ENCODE peak calls at places on chromosomes 6 and 20, in six cellular contexts. One of them, this sample, is unnamed.

GRCh38 chr20:12700701-12701100 is 308.1 kb upstream of the SPTLC3 start:
- DNase-seq in IMR-90: no peak
- DNase-seq in neural progenitor cell: no peak
- DNase-seq in thoracic aorta: no peak
- DNase-seq in GM23338: peak
- DNase-seq in coronary artery: no peak
- DNase-seq in this sample: no peak

GRCh38 chr6:168130168-168130651 is 51.2 kb upstream of the FRMD1 start:
- DNase-seq in IMR-90: no peak
- DNase-seq in neural progenitor cell: no peak
- DNase-seq in thoracic aorta: no peak
- DNase-seq in GM23338: no peak
- DNase-seq in coronary artery: no peak
- DNase-seq in this sample: no peak

GRCh38 chr6:42017021-42017643 is 33.2 kb upstream of the TAF8 start:
- DNase-seq in IMR-90: peak
- DNase-seq in neural progenitor cell: no peak
- DNase-seq in thoracic aorta: no peak
- DNase-seq in GM23338: no peak
- DNase-seq in coronary artery: no peak
- DNase-seq in this sample: no peak

GRCh38 chr6:138229663-138230194 is 11.4 kb upstream of the PBOV1 start:
- DNase-seq in IMR-90: no peak
- DNase-seq in neural progenitor cell: no peak
- DNase-seq in thoracic aorta: no peak
- DNase-seq in GM23338: no peak
- DNase-seq in coronary artery: no peak
- DNase-seq in this sample: no peak

GRCh38 chr6:484086-484728 is 92.7 kb downstream of the IRF4 start:
- DNase-seq in IMR-90: peak
- DNase-seq in neural progenitor cell: no peak
- DNase-seq in thoracic aorta: no peak
- DNase-seq in GM23338: no peak
- DNase-seq in coronary artery: no peak
- DNase-seq in this sample: no peak

GRCh38 chr6:41780623-41781301 is at the start of gene PRICKLE4:
- DNase-seq in IMR-90: no peak
- DNase-seq in neural progenitor cell: peak
- DNase-seq in thoracic aorta: no peak
- DNase-seq in GM23338: peak
- DNase-seq in coronary artery: no peak
- DNase-seq in this sample: no peak

GRCh38 chr20:49394264-49394663 is 88.2 kb downstream of the KCNB1 start:
- DNase-seq in IMR-90: peak
- DNase-seq in neural progenitor cell: no peak
- DNase-seq in thoracic aorta: no peak
- DNase-seq in GM23338: no peak
- DNase-seq in coronary artery: no peak
- DNase-seq in this sample: no peak

GRCh38 chr6:31791324-31792089 is 4.0 kb downstream of the VARS1 start:
- DNase-seq in IMR-90: peak
- DNase-seq in neural progenitor cell: peak
- DNase-seq in thoracic aorta: no peak
- DNase-seq in GM23338: peak
- DNase-seq in coronary artery: peak
- DNase-seq in this sample: no peak

GRCh38 chr20:34615477-34615876 is 57.0 kb downstream of the MAP1LC3A start:
- DNase-seq in IMR-90: peak
- DNase-seq in neural progenitor cell: no peak
- DNase-seq in thoracic aorta: no peak
- DNase-seq in GM23338: no peak
- DNase-seq in coronary artery: no peak
- DNase-seq in this sample: no peak

GRCh38 chr20:49306903-49307336 is 29.1 kb upstream of the ZNFX1 start:
- DNase-seq in IMR-90: no peak
- DNase-seq in neural progenitor cell: no peak
- DNase-seq in thoracic aorta: no peak
- DNase-seq in GM23338: no peak
- DNase-seq in coronary artery: no peak
- DNase-seq in this sample: no peak

GRCh38 chr20:33552519-33552918 is 62.6 kb downstream of the CBFA2T2 start:
- DNase-seq in IMR-90: no peak
- DNase-seq in neural progenitor cell: no peak
- DNase-seq in thoracic aorta: no peak
- DNase-seq in GM23338: no peak
- DNase-seq in coronary artery: no peak
- DNase-seq in this sample: no peak

GRCh38 chr6:38586992-38587391 is 52.7 kb downstream of the BTBD9 start:
- DNase-seq in IMR-90: no peak
- DNase-seq in neural progenitor cell: no peak
- DNase-seq in thoracic aorta: no peak
- DNase-seq in GM23338: no peak
- DNase-seq in coronary artery: no peak
- DNase-seq in this sample: no peak

GRCh38 chr6:3940703-3941102 is 91.5 kb downstream of the FAM50B start:
- DNase-seq in IMR-90: no peak
- DNase-seq in neural progenitor cell: no peak
- DNase-seq in thoracic aorta: no peak
- DNase-seq in GM23338: no peak
- DNase-seq in coronary artery: no peak
- DNase-seq in this sample: peak

GRCh38 chr20:57076202-57076651 is 190.2 kb downstream of the BMP7 start:
- DNase-seq in IMR-90: no peak
- DNase-seq in neural progenitor cell: no peak
- DNase-seq in thoracic aorta: no peak
- DNase-seq in GM23338: no peak
- DNase-seq in coronary artery: no peak
- DNase-seq in this sample: no peak

GRCh38 chr20:12394786-12395185 is 477.1 kb downstream of the BTBD3 start:
- DNase-seq in IMR-90: no peak
- DNase-seq in neural progenitor cell: peak
- DNase-seq in thoracic aorta: no peak
- DNase-seq in GM23338: peak
- DNase-seq in coronary artery: no peak
- DNase-seq in this sample: no peak

GRCh38 chr6:38133932-38134703 is 314.6 kb downstream of the ZFAND3 start:
- DNase-seq in IMR-90: no peak
- DNase-seq in neural progenitor cell: no peak
- DNase-seq in thoracic aorta: no peak
- DNase-seq in GM23338: no peak
- DNase-seq in coronary artery: no peak
- DNase-seq in this sample: no peak

GRCh38 chr20:1328680-1329330 is at the start of gene SDCBP2:
- DNase-seq in IMR-90: no peak
- DNase-seq in neural progenitor cell: no peak
- DNase-seq in thoracic aorta: no peak
- DNase-seq in GM23338: no peak
- DNase-seq in coronary artery: peak
- DNase-seq in this sample: no peak

GRCh38 chr6:147651249-147652063 is 143.0 kb downstream of the SAMD5 start:
- DNase-seq in IMR-90: peak
- DNase-seq in neural progenitor cell: peak
- DNase-seq in thoracic aorta: no peak
- DNase-seq in GM23338: peak
- DNase-seq in coronary artery: no peak
- DNase-seq in this sample: no peak

GRCh38 chr6:2432258-2432657 is 186.9 kb upstream of the GMDS start:
- DNase-seq in IMR-90: peak
- DNase-seq in neural progenitor cell: no peak
- DNase-seq in thoracic aorta: no peak
- DNase-seq in GM23338: no peak
- DNase-seq in coronary artery: no peak
- DNase-seq in this sample: no peak

GRCh38 chr20:20488388-20488787 is 120.5 kb downstream of the INSM1 start:
- DNase-seq in IMR-90: no peak
- DNase-seq in neural progenitor cell: no peak
- DNase-seq in thoracic aorta: no peak
- DNase-seq in GM23338: no peak
- DNase-seq in coronary artery: no peak
- DNase-seq in this sample: no peak

GRCh38 chr6:109024784-109025183 is 69.9 kb downstream of the SESN1 start:
- DNase-seq in IMR-90: peak
- DNase-seq in neural progenitor cell: peak
- DNase-seq in thoracic aorta: no peak
- DNase-seq in GM23338: peak
- DNase-seq in coronary artery: no peak
- DNase-seq in this sample: no peak

DNA sequence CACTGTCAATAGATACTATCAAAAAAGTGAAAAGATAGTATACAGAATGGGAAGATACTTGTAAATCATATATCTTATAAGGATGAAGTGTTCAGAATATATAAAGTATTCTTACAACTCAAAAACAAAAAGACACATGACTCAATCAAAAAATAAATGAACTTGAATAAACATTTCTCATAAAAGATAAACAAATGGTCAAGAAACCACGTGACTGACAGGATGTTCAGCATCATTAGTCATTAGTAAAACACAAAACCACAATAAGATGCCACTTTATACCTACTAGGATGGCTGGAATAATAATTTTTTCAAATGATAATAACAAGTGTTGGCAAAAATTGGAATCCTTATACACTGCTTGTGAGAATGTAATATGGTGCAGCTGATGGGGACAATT is 729.1 kb upstream of the HS3ST5 start:
- DNase-seq in IMR-90: no peak
- DNase-seq in neural progenitor cell: no peak
- DNase-seq in thoracic aorta: no peak
- DNase-seq in GM23338: no peak
- DNase-seq in coronary artery: no peak
- DNase-seq in this sample: no peak
- H3K27ac ChIP-seq in IMR-90: no peak
- H3K27ac ChIP-seq in neural progenitor cell: no peak
- H3K27ac ChIP-seq in thoracic aorta: no peak
- H3K27ac ChIP-seq in GM23338: no peak
- H3K27ac ChIP-seq in coronary artery: no peak
- H3K27ac ChIP-seq in this sample: no peak

DNA sequence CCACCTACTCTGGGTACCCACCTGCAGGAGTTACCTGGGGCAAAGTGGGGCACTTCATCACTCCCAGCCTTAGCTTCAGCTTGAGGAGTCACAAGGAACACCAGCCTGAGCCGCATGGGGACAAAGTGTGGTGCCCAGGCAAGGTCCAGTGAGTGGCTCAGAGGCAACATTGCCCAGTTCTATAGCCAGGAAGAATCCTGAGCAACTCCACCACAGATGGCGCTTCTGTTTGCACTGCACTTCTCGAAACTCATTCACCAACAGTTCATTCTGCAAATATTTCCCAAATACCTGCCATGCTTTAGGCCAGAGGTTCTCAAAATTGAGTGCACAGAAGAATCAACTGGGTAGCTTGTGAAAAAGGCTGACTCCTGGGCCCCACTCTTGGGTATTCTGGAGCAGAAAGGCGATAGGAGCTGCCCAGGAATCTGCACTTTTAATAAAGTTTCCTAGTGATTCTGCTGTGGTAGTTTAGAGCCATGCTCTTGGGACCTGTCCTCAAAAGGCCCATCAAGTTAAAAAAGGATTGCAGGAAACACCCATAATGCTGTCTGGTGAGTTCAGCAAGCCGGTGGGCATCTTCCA is 83.1 kb downstream of the VEGFA start:
- DNase-seq in IMR-90: no peak
- DNase-seq in neural progenitor cell: no peak
- DNase-seq in thoracic aorta: no peak
- DNase-seq in GM23338: no peak
- DNase-seq in coronary artery: no peak
- DNase-seq in this sample: no peak
- H3K27ac ChIP-seq in IMR-90: no peak
- H3K27ac ChIP-seq in neural progenitor cell: no peak
- H3K27ac ChIP-seq in thoracic aorta: no peak
- H3K27ac ChIP-seq in GM23338: no peak
- H3K27ac ChIP-seq in coronary artery: no peak
- H3K27ac ChIP-seq in this sample: no peak

DNA sequence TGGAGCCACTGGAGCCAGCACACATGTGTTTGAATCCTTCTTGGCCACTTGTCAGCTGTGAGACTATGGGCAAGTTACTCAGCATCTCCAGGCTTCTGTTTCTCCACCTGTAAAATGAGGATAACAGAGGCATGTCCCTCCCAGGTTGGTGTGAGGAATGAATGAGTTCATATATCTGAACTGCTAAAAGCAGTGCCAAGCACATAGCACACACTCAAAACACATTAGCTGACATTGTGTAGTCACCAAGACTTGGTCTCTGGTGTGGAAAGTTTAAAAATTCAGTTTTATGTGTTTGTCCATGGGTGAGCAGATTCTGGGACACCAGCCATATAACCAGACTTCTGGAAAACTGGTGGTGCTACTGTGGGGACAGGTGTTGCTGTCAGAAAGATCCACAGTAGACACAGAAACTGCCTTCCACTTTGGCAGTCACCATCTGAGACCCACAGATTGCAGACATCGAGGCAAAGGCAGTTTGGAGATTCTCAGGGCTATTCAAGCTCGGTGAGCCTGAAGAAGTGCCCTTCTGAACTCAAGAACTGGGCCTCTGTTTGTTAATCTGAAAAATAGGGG is 115.8 kb downstream of the MRPL14 start:
- DNase-seq in IMR-90: no peak
- DNase-seq in neural progenitor cell: no peak
- DNase-seq in thoracic aorta: no peak
- DNase-seq in GM23338: no peak
- DNase-seq in coronary artery: peak
- DNase-seq in this sample: no peak
- H3K27ac ChIP-seq in IMR-90: peak
- H3K27ac ChIP-seq in neural progenitor cell: no peak
- H3K27ac ChIP-seq in thoracic aorta: no peak
- H3K27ac ChIP-seq in GM23338: no peak
- H3K27ac ChIP-seq in coronary artery: no peak
- H3K27ac ChIP-seq in this sample: no peak

GRCh38 chr20:17885076-17885475 is 83.5 kb downstream of the SNX5 start:
- DNase-seq in IMR-90: no peak
- DNase-seq in neural progenitor cell: no peak
- DNase-seq in thoracic aorta: no peak
- DNase-seq in GM23338: no peak
- DNase-seq in coronary artery: no peak
- DNase-seq in this sample: no peak

GRCh38 chr20:17884318-17885003 is 84.1 kb downstream of the SNX5 start:
- DNase-seq in IMR-90: no peak
- DNase-seq in neural progenitor cell: no peak
- DNase-seq in thoracic aorta: no peak
- DNase-seq in GM23338: no peak
- DNase-seq in coronary artery: no peak
- DNase-seq in this sample: no peak

GRCh38 chr20:17887331-17888030 is 81.1 kb downstream of the SNX5 start:
- DNase-seq in IMR-90: no peak
- DNase-seq in neural progenitor cell: no peak
- DNase-seq in thoracic aorta: no peak
- DNase-seq in GM23338: no peak
- DNase-seq in coronary artery: no peak
- DNase-seq in this sample: no peak

GRCh38 chr20:17883592-17884317 is 84.8 kb downstream of the SNX5 start:
- DNase-seq in IMR-90: no peak
- DNase-seq in neural progenitor cell: no peak
- DNase-seq in thoracic aorta: no peak
- DNase-seq in GM23338: no peak
- DNase-seq in coronary artery: no peak
- DNase-seq in this sample: no peak

DNA sequence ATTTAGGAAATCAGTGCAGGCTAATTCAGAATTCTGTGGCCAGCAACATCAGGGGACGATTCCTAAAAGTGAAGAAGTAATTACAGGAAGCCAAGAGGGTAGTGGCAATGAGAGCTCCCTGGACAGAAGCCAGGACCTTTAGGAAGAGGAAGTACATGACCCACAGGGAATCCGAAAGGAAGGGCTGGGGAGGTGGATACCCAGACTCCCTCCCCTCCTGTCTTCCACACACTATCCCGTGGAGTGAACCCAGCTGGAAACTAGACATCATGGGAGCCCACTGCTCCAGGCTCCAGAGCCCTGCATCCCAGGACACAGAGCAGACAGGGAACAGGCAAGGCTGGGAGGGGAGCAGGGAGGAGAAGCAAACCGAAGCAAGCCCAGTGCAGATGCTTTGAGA is 83.0 kb downstream of the SNX5 start:
- DNase-seq in IMR-90: no peak
- DNase-seq in neural progenitor cell: no peak
- DNase-seq in thoracic aorta: no peak
- DNase-seq in GM23338: no peak
- DNase-seq in coronary artery: no peak
- DNase-seq in this sample: no peak
- H3K27ac ChIP-seq in IMR-90: no peak
- H3K27ac ChIP-seq in neural progenitor cell: no peak
- H3K27ac ChIP-seq in thoracic aorta: no peak
- H3K27ac ChIP-seq in GM23338: no peak
- H3K27ac ChIP-seq in coronary artery: no peak
- H3K27ac ChIP-seq in this sample: no peak